ENCODE peak calls at places on chromosomes 12 and 14, in six cellular contexts. W, I, G, C, B and Q are unnamed samples.

GRCh38 chr12:115597157-115597712 is 680.3 kb downstream of the MED13L start:
- DNase-seq in B (no peak), I (no peak), W (peak), G (no peak), C (no peak), Q (no peak)

GRCh38 chr14:106372870-106373657 is 846.7 kb downstream of the TMEM121 start:
- DNase-seq in I (peak), C (peak), B (no peak), W (peak), G (peak), Q (no peak)

GRCh38 chr14:42214981-42215491 is 608.4 kb downstream of the LRFN5 start:
- DNase-seq in G (peak), W (no peak), B (no peak), C (no peak), I (no peak), Q (no peak)

GRCh38 chr14:22537436-22538310 is 51.4 kb downstream of the DAD1 start:
- DNase-seq in G (no peak), C (no peak), W (no peak), I (no peak), B (no peak), Q (no peak)

GRCh38 chr12:5257763-5258475 is 174.0 kb upstream of the NTF3 start:
- DNase-seq in I (peak), G (no peak), B (no peak), W (no peak), C (no peak), Q (no peak)

GRCh38 chr12:66241061-66242043 is 52.3 kb downstream of the IRAK3 start:
- DNase-seq in C (no peak), G (no peak), W (no peak), B (no peak), I (no peak), Q (no peak)

GRCh38 chr12:122646568-122647220 is 56.5 kb downstream of the HCAR2 start:
- DNase-seq in W (peak), I (no peak), G (no peak), C (peak), B (no peak), Q (no peak)

GRCh38 chr12:107759410-107759809 is 1.5 kb downstream of the PRDM4 start:
- DNase-seq in I (no peak), B (no peak), C (no peak), W (peak), G (no peak), Q (no peak)

GRCh38 chr12:102691773-102692555 is 211.6 kb upstream of the IGF1 start:
- DNase-seq in W (no peak), C (no peak), I (no peak), G (no peak), B (no peak), Q (no peak)

GRCh38 chr14:94598816-94599655 is 13.2 kb upstream of the SERPINA3 start:
- DNase-seq in W (no peak), G (no peak), I (peak), B (peak), C (no peak), Q (no peak)

GRCh38 chr12:26195250-26195640 is at the start of gene SSPN:
- DNase-seq in W (peak), I (peak), B (peak), G (peak), C (peak), Q (peak)

GRCh38 chr14:101361451-101362433 is 199.6 kb upstream of the DIO3 start:
- DNase-seq in W (no peak), G (no peak), C (peak), B (no peak), I (no peak), Q (no peak)

DNA sequence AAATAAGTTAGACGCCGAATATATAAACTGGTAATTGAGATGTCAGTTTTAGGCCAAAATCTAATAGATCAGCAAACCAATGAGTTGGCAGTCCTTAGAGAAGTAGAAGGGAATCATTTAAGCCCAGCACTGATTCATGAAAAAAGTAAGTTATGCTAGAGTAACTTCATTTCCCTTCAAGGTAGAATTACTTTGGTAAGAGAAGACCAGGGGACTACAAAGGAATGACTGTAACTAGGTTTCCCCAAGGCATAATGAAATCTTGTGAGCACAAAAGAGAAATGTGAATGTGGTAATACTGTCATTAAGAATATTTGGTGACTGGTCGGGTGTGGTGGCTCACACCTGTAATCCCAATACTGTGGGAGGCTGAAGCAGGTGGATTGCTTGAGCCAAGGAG is 132.3 kb downstream of the TGFB3 start:
- DNase-seq in W (no peak), I (no peak), G (no peak), B (no peak), C (no peak), Q (no peak)
- TF ChIP-seq CTCF in W (no peak), I (no peak), G (no peak), B (no peak), C (no peak), Q (no peak)

GRCh38 chr12:71981149-71981548 is 42.5 kb downstream of the TPH2 start:
- DNase-seq in B (no peak), I (no peak), W (no peak), G (no peak), C (no peak), Q (no peak)
- TF ChIP-seq CTCF in B (no peak), I (no peak), W (no peak), G (no peak), C (no peak), Q (no peak)

GRCh38 chr12:50127546-50127945 is 15.5 kb downstream of the COX14 start:
- DNase-seq in I (no peak), C (no peak), B (no peak), G (no peak), W (no peak), Q (no peak)
- TF ChIP-seq CTCF in I (no peak), C (no peak), B (no peak), G (no peak), W (no peak), Q (no peak)

DNA sequence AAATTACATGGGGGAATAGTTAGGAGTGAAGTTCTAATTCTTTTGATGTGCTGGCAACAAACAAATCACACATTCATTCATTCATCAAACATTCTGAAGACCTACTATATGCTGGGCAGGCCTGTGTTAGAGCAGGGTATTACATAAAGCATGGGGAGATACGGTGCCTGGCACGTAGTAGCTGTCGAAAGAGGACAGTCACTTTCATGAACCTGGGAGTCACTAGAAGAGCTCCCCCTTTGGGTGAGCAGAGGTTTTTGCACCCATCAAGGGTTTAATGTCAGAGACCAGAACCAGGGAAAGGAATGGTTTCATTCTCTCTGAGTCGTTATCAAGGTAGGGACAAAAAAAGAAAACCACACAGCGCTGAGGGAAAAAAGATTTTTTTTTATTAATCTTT is 10.0 kb downstream of the LHX5 start:
- DNase-seq in I (no peak), B (no peak), G (no peak), C (peak), W (peak), Q (no peak)
- TF ChIP-seq CTCF in I (no peak), B (no peak), G (peak), C (peak), W (peak), Q (no peak)

GRCh38 chr12:109222062-109222461 is 87.0 kb downstream of the FOXN4 start:
- DNase-seq in G (no peak), B (no peak), W (no peak), I (no peak), C (no peak), Q (no peak)

GRCh38 chr12:109222496-109222895 is 86.6 kb downstream of the FOXN4 start:
- DNase-seq in W (no peak), G (no peak), I (peak), B (no peak), C (no peak), Q (no peak)

GRCh38 chr12:109221277-109221931 is 87.7 kb downstream of the FOXN4 start:
- DNase-seq in B (no peak), G (no peak), C (no peak), I (no peak), W (no peak), Q (no peak)

GRCh38 chr12:109218996-109219395 is 90.1 kb downstream of the FOXN4 start:
- DNase-seq in G (no peak), C (no peak), B (no peak), I (no peak), W (no peak), Q (no peak)

GRCh38 chr12:109219938-109220337 is 89.1 kb downstream of the FOXN4 start:
- DNase-seq in I (no peak), C (no peak), B (no peak), G (no peak), W (no peak), Q (no peak)
- TF ChIP-seq CTCF in I (no peak), C (no peak), B (no peak), G (no peak), W (no peak), Q (no peak)

GRCh38 chr14:89628521-89628920 is 211.5 kb upstream of the FOXN3 start:
- DNase-seq in C (no peak), B (no peak), G (no peak), W (no peak), I (no peak), Q (no peak)
- TF ChIP-seq CTCF in C (no peak), B (no peak), G (no peak), W (no peak), I (no peak), Q (no peak)

DNA sequence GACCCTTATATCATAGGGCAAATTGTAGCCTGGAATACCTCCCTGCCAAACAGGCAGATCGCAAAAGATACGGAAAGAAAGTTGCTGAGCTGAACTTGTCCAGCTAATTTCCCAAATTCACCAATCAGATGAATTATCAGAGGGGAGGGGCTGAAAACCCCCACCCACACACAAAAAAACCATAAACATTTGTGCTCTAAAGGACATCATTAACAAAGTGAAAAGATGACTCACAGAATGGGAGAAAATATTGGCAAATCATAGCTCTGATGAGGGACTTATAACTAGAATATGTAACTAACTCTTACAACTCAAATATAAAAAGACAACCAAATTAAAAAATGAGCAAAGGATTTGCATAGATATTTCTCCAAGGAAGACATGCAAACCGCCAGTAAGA is 36.3 kb downstream of the PTHLH start:
- DNase-seq in W (no peak), B (no peak), I (no peak), C (no peak), G (no peak), Q (no peak)
- TF ChIP-seq CTCF in W (no peak), B (no peak), I (no peak), C (no peak), G (no peak), Q (no peak)

GRCh38 chr14:89484445-89484844 is 67.4 kb upstream of the FOXN3 start:
- DNase-seq in G (no peak), C (no peak), I (no peak), W (no peak), B (no peak), Q (no peak)
- TF ChIP-seq CTCF in G (no peak), C (no peak), I (no peak), W (no peak), B (no peak), Q (no peak)

DNA sequence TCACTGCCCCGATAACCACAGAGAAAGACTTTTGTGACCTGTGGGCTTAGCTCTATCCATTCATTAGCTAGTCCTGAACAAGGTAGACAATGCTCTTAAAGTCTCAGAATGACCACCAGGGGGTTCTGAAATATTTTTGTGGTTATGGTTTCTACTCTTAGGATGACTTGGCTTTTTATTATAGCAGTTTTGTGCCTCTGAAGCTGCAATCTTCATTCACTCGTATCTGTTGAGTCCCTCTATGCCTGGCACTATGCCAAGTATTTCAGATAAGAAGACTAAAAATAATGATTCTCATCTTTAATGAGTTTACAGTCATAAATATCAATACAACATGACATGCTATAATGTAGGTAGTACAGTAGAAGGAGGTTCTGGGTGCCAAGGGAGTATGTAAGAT is 130.8 kb upstream of the TRHDE start:
- DNase-seq in B (no peak), W (peak), C (peak), G (no peak), I (no peak), Q (no peak)
- TF ChIP-seq CTCF in B (peak), W (peak), C (no peak), G (peak), I (no peak), Q (peak)